ENCODE peak calls at places on chromosome 14, in seven cellular contexts. One of them, this sample, is unnamed.

GRCh38 chr14:104973215-104974145 is 4.7 kb downstream of the AHNAK2 start:
- DNase-seq in lower leg skin: peak; percentile 98
- DNase-seq in transverse colon: peak; percentile 87
- DNase-seq in NB4: no peak
- DNase-seq in heart left ventricle: no peak
- DNase-seq in A549: peak; percentile 85
- DNase-seq in ovary: peak; percentile 82
- DNase-seq in this sample: peak; percentile 95

GRCh38 chr14:39488600-39488999 is 56.4 kb upstream of the FBXO33 start:
- DNase-seq in lower leg skin: no peak
- DNase-seq in transverse colon: no peak
- DNase-seq in NB4: no peak
- DNase-seq in heart left ventricle: no peak
- DNase-seq in A549: no peak
- DNase-seq in ovary: no peak
- DNase-seq in this sample: no peak

GRCh38 chr14:66600416-66600815 is 92.5 kb downstream of the GPHN start:
- DNase-seq in lower leg skin: no peak
- DNase-seq in transverse colon: no peak
- DNase-seq in NB4: no peak
- DNase-seq in heart left ventricle: no peak
- DNase-seq in A549: no peak
- DNase-seq in ovary: no peak
- DNase-seq in this sample: no peak

GRCh38 chr14:91371011-91371989 is 46.3 kb downstream of the CCDC88C start:
- DNase-seq in lower leg skin: no peak
- DNase-seq in transverse colon: no peak
- DNase-seq in NB4: peak; percentile 62
- DNase-seq in heart left ventricle: no peak
- DNase-seq in A549: no peak
- DNase-seq in ovary: no peak
- DNase-seq in this sample: no peak

GRCh38 chr14:81516941-81517797 is 16.5 kb downstream of the SEL1L start:
- DNase-seq in lower leg skin: no peak
- DNase-seq in transverse colon: peak; percentile 30
- DNase-seq in NB4: no peak
- DNase-seq in heart left ventricle: no peak
- DNase-seq in A549: peak; percentile 7
- DNase-seq in ovary: peak; percentile 33
- DNase-seq in this sample: peak; percentile 43

GRCh38 chr14:104445832-104446381 is 133.7 kb upstream of the C14orf180 start:
- DNase-seq in lower leg skin: peak; percentile 50
- DNase-seq in transverse colon: no peak
- DNase-seq in NB4: no peak
- DNase-seq in heart left ventricle: no peak
- DNase-seq in A549: no peak
- DNase-seq in ovary: no peak
- DNase-seq in this sample: no peak

GRCh38 chr14:61385002-61385685 is 63.8 kb downstream of the PRKCH start:
- DNase-seq in lower leg skin: no peak
- DNase-seq in transverse colon: peak; percentile 16
- DNase-seq in NB4: no peak
- DNase-seq in heart left ventricle: no peak
- DNase-seq in A549: no peak
- DNase-seq in ovary: no peak
- DNase-seq in this sample: no peak

GRCh38 chr14:101458536-101459391 is 102.5 kb upstream of the DIO3 start:
- DNase-seq in lower leg skin: peak; percentile 72
- DNase-seq in transverse colon: no peak
- DNase-seq in NB4: no peak
- DNase-seq in heart left ventricle: no peak
- DNase-seq in A549: no peak
- DNase-seq in ovary: no peak
- DNase-seq in this sample: no peak

GRCh38 chr14:52596861-52597260 is 44.2 kb downstream of the GPR137C start:
- DNase-seq in lower leg skin: no peak
- DNase-seq in transverse colon: no peak
- DNase-seq in NB4: no peak
- DNase-seq in heart left ventricle: no peak
- DNase-seq in A549: no peak
- DNase-seq in ovary: no peak
- DNase-seq in this sample: no peak

GRCh38 chr14:100850841-100851585 is 25.1 kb downstream of the MEG3 start:
- DNase-seq in lower leg skin: peak; percentile 93
- DNase-seq in transverse colon: peak; percentile 92
- DNase-seq in NB4: peak; percentile 74
- DNase-seq in heart left ventricle: peak; percentile 50
- DNase-seq in A549: peak; percentile 69
- DNase-seq in ovary: peak; percentile 60
- DNase-seq in this sample: peak; percentile 45

GRCh38 chr14:33477752-33478151 is 473.1 kb downstream of the EGLN3 start:
- DNase-seq in lower leg skin: no peak
- DNase-seq in transverse colon: no peak
- DNase-seq in NB4: no peak
- DNase-seq in heart left ventricle: no peak
- DNase-seq in A549: no peak
- DNase-seq in ovary: no peak
- DNase-seq in this sample: no peak

GRCh38 chr14:75280448-75280830 is 1.8 kb downstream of the FOS start:
- DNase-seq in lower leg skin: no peak
- DNase-seq in transverse colon: no peak
- DNase-seq in NB4: no peak
- DNase-seq in heart left ventricle: no peak
- DNase-seq in A549: no peak
- DNase-seq in ovary: no peak
- DNase-seq in this sample: no peak

GRCh38 chr14:75281691-75282000 is 3.0 kb downstream of the FOS start:
- DNase-seq in lower leg skin: no peak
- DNase-seq in transverse colon: no peak
- DNase-seq in NB4: no peak
- DNase-seq in heart left ventricle: no peak
- DNase-seq in A549: no peak
- DNase-seq in ovary: no peak
- DNase-seq in this sample: no peak

GRCh38 chr14:75282166-75282547 is 3.5 kb downstream of the FOS start:
- DNase-seq in lower leg skin: peak; percentile 26
- DNase-seq in transverse colon: peak; percentile 59
- DNase-seq in NB4: no peak
- DNase-seq in heart left ventricle: no peak
- DNase-seq in A549: no peak
- DNase-seq in ovary: no peak
- DNase-seq in this sample: no peak

GRCh38 chr14:75279739-75280447 is 1.3 kb downstream of the FOS start:
- DNase-seq in lower leg skin: peak; percentile 89
- DNase-seq in transverse colon: peak; percentile 64
- DNase-seq in NB4: no peak
- DNase-seq in heart left ventricle: no peak
- DNase-seq in A549: no peak
- DNase-seq in ovary: peak; percentile 70
- DNase-seq in this sample: peak; percentile 45

DNA sequence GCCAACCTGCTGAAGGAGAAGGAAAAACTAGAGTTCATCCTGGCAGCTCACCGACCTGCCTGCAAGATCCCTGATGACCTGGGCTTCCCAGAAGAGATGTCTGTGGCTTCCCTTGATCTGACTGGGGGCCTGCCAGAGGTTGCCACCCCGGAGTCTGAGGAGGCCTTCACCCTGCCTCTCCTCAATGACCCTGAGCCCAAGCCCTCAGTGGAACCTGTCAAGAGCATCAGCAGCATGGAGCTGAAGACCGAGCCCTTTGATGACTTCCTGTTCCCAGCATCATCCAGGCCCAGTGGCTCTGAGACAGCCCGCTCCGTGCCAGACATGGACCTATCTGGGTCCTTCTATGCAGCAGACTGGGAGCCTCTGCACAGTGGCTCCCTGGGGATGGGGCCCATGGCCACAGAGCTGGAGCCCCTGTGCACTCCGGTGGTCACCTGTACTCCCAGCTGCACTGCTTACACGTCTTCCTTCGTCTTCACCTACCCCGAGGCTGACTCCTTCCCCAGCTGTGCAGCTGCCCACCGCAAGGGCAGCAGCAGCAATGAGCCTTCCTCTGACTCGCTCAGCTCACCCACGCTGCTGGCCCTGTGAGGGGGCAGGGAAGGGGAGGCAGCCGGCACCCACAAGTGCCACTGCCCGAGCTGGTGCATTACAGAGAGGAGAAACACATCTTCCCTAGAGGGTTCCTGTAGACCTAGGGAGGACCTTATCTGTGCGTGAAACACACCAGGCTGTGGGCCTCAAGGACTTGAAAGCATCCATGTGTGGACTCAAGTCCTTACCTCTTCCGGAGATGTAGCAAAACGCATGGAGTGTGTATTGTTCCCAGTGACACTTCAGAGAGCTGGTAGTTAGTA is 2.4 kb downstream of the FOS start:
- DNase-seq in lower leg skin: peak; percentile 88
- DNase-seq in transverse colon: peak; percentile 58
- DNase-seq in NB4: no peak
- DNase-seq in heart left ventricle: no peak
- DNase-seq in A549: no peak
- DNase-seq in ovary: no peak
- DNase-seq in this sample: no peak
- TF ChIP-seq POLR2A in lower leg skin: no peak
- TF ChIP-seq POLR2A in transverse colon: peak; percentile 80
- TF ChIP-seq POLR2A in NB4: no peak
- TF ChIP-seq POLR2A in heart left ventricle: no peak
- TF ChIP-seq POLR2A in A549: no peak
- TF ChIP-seq POLR2A in ovary: no peak
- TF ChIP-seq POLR2A in this sample: no peak

DNA sequence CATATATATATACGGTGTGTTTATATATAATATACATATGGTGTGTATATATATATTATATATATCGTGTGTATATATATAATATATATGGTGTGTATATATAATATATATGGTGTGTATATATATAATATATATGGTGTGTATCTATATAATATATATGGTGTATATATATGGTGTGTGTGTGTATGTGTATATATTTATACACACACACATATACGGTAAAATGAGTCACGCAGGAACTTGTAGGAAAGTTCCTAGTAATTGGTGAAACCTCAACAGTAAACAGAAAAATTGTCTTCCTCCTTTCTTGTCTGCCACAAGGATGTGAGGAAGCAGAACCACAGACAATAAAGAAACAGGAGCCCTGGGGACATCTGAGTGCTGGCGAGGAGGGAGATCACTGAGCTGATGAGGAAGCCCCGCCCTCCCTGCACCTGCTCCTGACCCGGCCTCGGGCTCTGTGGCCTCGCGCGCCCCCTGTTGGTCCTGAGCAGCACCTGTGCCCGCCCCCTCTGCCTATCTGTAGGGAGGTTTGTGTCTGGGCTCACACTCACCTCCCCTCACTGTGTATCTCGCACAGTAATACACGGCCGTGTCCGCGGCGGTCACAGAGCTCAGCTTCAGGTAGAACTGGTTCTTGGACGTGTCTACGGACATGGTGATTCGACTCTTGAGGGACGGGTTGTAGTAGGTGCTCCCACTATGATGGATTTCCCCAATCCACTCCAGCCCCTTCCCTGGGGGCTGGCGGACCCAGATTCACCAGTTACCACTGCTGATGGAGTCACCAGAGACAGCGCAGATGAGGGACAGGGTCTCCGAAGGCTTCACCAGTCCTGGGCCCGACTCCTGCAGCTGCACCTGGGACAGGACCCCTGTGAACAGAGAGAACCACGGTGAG is 1079.4 kb downstream of the TMEM121 start:
- DNase-seq in lower leg skin: no peak
- DNase-seq in transverse colon: peak; percentile 65
- DNase-seq in NB4: peak; percentile 80
- DNase-seq in heart left ventricle: no peak
- DNase-seq in A549: no peak
- DNase-seq in ovary: no peak
- DNase-seq in this sample: no peak
- TF ChIP-seq CTCF in lower leg skin: no peak
- TF ChIP-seq CTCF in transverse colon: peak; percentile 45
- TF ChIP-seq CTCF in NB4: peak; percentile 65
- TF ChIP-seq CTCF in heart left ventricle: peak; percentile 8
- TF ChIP-seq CTCF in A549: no peak
- TF ChIP-seq CTCF in ovary: no peak
- TF ChIP-seq CTCF in this sample: no peak

DNA sequence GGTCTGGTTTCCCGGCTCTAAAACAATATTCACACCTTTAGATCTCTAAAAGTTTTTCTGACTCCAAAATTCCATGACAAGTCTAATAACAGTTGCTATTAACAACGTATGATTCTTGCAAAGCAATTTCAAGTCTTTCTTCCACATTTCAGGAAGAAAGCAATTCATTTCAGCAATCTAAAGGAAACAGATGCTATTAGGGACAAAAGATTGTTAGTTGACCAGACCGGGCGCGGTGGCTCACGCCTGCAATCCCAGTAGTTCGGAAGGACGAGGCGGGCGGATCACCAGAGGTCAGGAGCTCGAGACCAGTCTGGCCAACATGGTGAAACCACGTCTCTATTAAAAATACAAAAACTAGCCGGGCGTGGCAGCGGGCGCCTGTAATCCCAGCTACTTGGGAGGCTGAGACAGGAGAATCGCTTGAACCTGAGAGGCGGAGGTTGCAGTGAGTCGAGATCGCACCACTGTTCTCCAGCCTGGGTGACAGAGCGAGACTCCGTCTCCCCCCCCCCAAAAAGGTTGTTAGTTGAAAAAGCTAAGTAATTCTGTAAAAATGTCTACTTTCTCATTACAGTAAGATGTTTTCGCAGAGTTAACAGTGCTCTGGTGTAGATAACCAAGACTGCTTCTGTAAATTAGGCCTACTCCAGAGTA is 1.3 kb downstream of the BTBD7 start:
- DNase-seq in lower leg skin: no peak
- DNase-seq in transverse colon: peak; percentile 40
- DNase-seq in NB4: no peak
- DNase-seq in heart left ventricle: peak; percentile 50
- DNase-seq in A549: no peak
- DNase-seq in ovary: peak; percentile 17
- DNase-seq in this sample: peak; percentile 48
- H3K4me3 ChIP-seq in lower leg skin: peak overlapping the region; percentile 79
- H3K4me3 ChIP-seq in transverse colon: peak overlapping the region; percentile 96
- H3K4me3 ChIP-seq in NB4: peak overlapping the region; percentile 97
- H3K4me3 ChIP-seq in heart left ventricle: peak overlapping the region; percentile 95
- H3K4me3 ChIP-seq in A549: peak overlapping the region; percentile 84
- H3K4me3 ChIP-seq in ovary: peak overlapping the region; percentile 92
- H3K4me3 ChIP-seq in this sample: peak overlapping the region; percentile 89

DNA sequence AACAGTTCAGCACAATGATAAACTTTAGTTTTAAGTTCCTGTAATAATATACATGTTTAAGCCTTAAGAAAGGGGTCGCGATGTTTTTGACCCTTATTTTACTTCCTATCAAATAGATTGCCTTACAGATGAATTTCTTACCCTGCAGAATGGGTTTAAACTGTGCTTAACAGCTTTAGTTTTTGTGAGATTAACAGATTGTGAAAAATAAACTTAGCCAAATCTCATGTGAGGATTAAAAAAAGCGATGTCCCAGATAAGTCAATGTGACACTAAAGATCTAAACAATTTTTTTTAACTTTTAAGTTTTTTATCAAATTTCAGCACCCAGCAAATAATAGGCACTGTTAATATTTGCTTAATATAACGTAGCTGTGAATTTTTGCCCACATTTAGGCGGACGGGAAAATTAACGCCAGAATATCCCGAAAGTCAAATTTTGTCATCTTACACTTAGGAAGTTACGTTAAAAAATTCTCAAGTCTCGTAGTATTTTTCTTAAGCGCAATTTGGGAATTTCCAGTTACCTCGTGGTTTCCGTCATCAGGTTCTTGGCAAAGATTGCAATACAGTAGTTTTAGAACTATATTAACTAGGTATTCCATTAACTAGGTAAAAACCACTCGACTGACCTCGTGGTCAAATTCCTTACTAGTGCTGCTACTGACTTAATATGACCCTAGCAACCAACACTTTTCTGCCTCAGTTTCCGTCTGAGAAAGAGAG is 1.2 kb downstream of the HNRNPC start:
- DNase-seq in lower leg skin: no peak
- DNase-seq in transverse colon: no peak
- DNase-seq in NB4: no peak
- DNase-seq in heart left ventricle: no peak
- DNase-seq in A549: no peak
- DNase-seq in ovary: no peak
- DNase-seq in this sample: no peak
- TF ChIP-seq POLR2A in lower leg skin: no peak
- TF ChIP-seq POLR2A in transverse colon: no peak
- TF ChIP-seq POLR2A in NB4: no peak
- TF ChIP-seq POLR2A in heart left ventricle: no peak
- TF ChIP-seq POLR2A in A549: no peak
- TF ChIP-seq POLR2A in ovary: no peak
- TF ChIP-seq POLR2A in this sample: no peak

This sample was measured in uterus.